ENCODE peak calls at places on chromosomes 2 and 18, in six cellular contexts. One of them, this sample, is unnamed.

GRCh38 chr2:8638327-8638726 is 43.5 kb upstream of the ID2 start:
- DNase-seq in Calu3: no peak
- DNase-seq in brain microvascular endothelial cell: no peak
- DNase-seq in heart right ventricle: no peak
- DNase-seq in adrenal gland: no peak
- DNase-seq in fibroblast of the aortic adventitia: no peak
- DNase-seq in this sample: no peak

GRCh38 chr2:123518387-123518786 is 506.7 kb upstream of the CNTNAP5 start:
- DNase-seq in fibroblast of the aortic adventitia: peak; percentile 23
- DNase-seq in heart right ventricle: no peak
- DNase-seq in adrenal gland: no peak
- DNase-seq in Calu3: no peak
- DNase-seq in brain microvascular endothelial cell: no peak
- DNase-seq in this sample: no peak

GRCh38 chr2:238999290-238999741 is 151.4 kb downstream of the TWIST2 start:
- DNase-seq in Calu3: peak; percentile 14
- DNase-seq in adrenal gland: no peak
- DNase-seq in fibroblast of the aortic adventitia: no peak
- DNase-seq in heart right ventricle: no peak
- DNase-seq in brain microvascular endothelial cell: no peak
- DNase-seq in this sample: no peak

GRCh38 chr2:209577376-209578357 is 153.8 kb downstream of the MAP2 start:
- DNase-seq in Calu3: peak; percentile 20
- DNase-seq in heart right ventricle: no peak
- DNase-seq in brain microvascular endothelial cell: no peak
- DNase-seq in adrenal gland: no peak
- DNase-seq in fibroblast of the aortic adventitia: peak; percentile 55
- DNase-seq in this sample: no peak

GRCh38 chr2:20225294-20226151 is 593 bp upstream of the SDC1 start:
- DNase-seq in heart right ventricle: no peak
- DNase-seq in adrenal gland: peak; percentile 60
- DNase-seq in brain microvascular endothelial cell: no peak
- DNase-seq in Calu3: peak; percentile 85
- DNase-seq in fibroblast of the aortic adventitia: peak; percentile 35
- DNase-seq in this sample: no peak

GRCh38 chr2:212845941-212846340 is 305.5 kb downstream of the IKZF2 start:
- DNase-seq in heart right ventricle: no peak
- DNase-seq in brain microvascular endothelial cell: peak; percentile 51
- DNase-seq in fibroblast of the aortic adventitia: peak; percentile 37
- DNase-seq in adrenal gland: no peak
- DNase-seq in Calu3: no peak
- DNase-seq in this sample: no peak

GRCh38 chr2:195891081-195891480 is 177.6 kb downstream of the DNAH7 start:
- DNase-seq in fibroblast of the aortic adventitia: no peak
- DNase-seq in Calu3: no peak
- DNase-seq in brain microvascular endothelial cell: no peak
- DNase-seq in adrenal gland: no peak
- DNase-seq in heart right ventricle: no peak
- DNase-seq in this sample: no peak

GRCh38 chr2:179837408-179837807 is 24.0 kb downstream of the ZNF385B start:
- DNase-seq in brain microvascular endothelial cell: peak; percentile 72
- DNase-seq in fibroblast of the aortic adventitia: peak; percentile 52
- DNase-seq in adrenal gland: peak; percentile 36
- DNase-seq in heart right ventricle: no peak
- DNase-seq in Calu3: no peak
- DNase-seq in this sample: peak; percentile 10

GRCh38 chr2:182228741-182229140 is 198.1 kb downstream of the PDE1A start:
- DNase-seq in brain microvascular endothelial cell: no peak
- DNase-seq in fibroblast of the aortic adventitia: peak; percentile 41
- DNase-seq in heart right ventricle: no peak
- DNase-seq in adrenal gland: no peak
- DNase-seq in Calu3: no peak
- DNase-seq in this sample: no peak

GRCh38 chr2:129277611-129278010 is 701.9 kb upstream of the RAB6C start:
- DNase-seq in Calu3: no peak
- DNase-seq in adrenal gland: no peak
- DNase-seq in fibroblast of the aortic adventitia: no peak
- DNase-seq in heart right ventricle: no peak
- DNase-seq in brain microvascular endothelial cell: no peak
- DNase-seq in this sample: no peak

GRCh38 chr2:40625849-40626248 is 174.0 kb upstream of the SLC8A1 start:
- DNase-seq in adrenal gland: no peak
- DNase-seq in brain microvascular endothelial cell: peak; percentile 52
- DNase-seq in fibroblast of the aortic adventitia: peak; percentile 75
- DNase-seq in heart right ventricle: no peak
- DNase-seq in Calu3: no peak
- DNase-seq in this sample: peak; percentile 16

GRCh38 chr2:74401891-74402290 is 19.5 kb downstream of the C2orf81 start:
- DNase-seq in brain microvascular endothelial cell: no peak
- DNase-seq in heart right ventricle: no peak
- DNase-seq in fibroblast of the aortic adventitia: no peak
- DNase-seq in adrenal gland: no peak
- DNase-seq in Calu3: no peak
- DNase-seq in this sample: no peak

GRCh38 chr18:6773777-6774176 is 44.3 kb downstream of the ARHGAP28 start:
- DNase-seq in fibroblast of the aortic adventitia: no peak
- DNase-seq in adrenal gland: no peak
- DNase-seq in heart right ventricle: no peak
- DNase-seq in Calu3: no peak
- DNase-seq in brain microvascular endothelial cell: no peak
- DNase-seq in this sample: no peak

GRCh38 chr2:38255211-38255610 is 121.9 kb downstream of the ATL2 start:
- DNase-seq in Calu3: no peak
- DNase-seq in fibroblast of the aortic adventitia: no peak
- DNase-seq in brain microvascular endothelial cell: no peak
- DNase-seq in adrenal gland: no peak
- DNase-seq in heart right ventricle: no peak
- DNase-seq in this sample: no peak

GRCh38 chr2:44301111-44301510 is 25.8 kb downstream of the SLC3A1 start:
- DNase-seq in brain microvascular endothelial cell: no peak
- DNase-seq in heart right ventricle: no peak
- DNase-seq in adrenal gland: no peak
- DNase-seq in Calu3: no peak
- DNase-seq in fibroblast of the aortic adventitia: no peak
- DNase-seq in this sample: no peak

GRCh38 chr2:1561793-1562521 is 148.7 kb downstream of the TPO start:
- DNase-seq in heart right ventricle: peak; percentile 47
- DNase-seq in adrenal gland: no peak
- DNase-seq in brain microvascular endothelial cell: no peak
- DNase-seq in fibroblast of the aortic adventitia: peak; percentile 27
- DNase-seq in Calu3: no peak
- DNase-seq in this sample: no peak

GRCh38 chr18:50649821-50650220 is 89.9 kb downstream of the MAPK4 start:
- DNase-seq in brain microvascular endothelial cell: peak; percentile 56
- DNase-seq in heart right ventricle: peak; percentile 75
- DNase-seq in fibroblast of the aortic adventitia: peak; percentile 60
- DNase-seq in Calu3: no peak
- DNase-seq in adrenal gland: peak; percentile 46
- DNase-seq in this sample: no peak

GRCh38 chr2:19569300-19569791 is 210.9 kb upstream of the OSR1 start:
- DNase-seq in heart right ventricle: no peak
- DNase-seq in fibroblast of the aortic adventitia: peak; percentile 27
- DNase-seq in brain microvascular endothelial cell: peak; percentile 29
- DNase-seq in adrenal gland: no peak
- DNase-seq in Calu3: no peak
- DNase-seq in this sample: no peak

GRCh38 chr2:214519258-214519818 is 108.5 kb downstream of the VWC2L start:
- DNase-seq in Calu3: no peak
- DNase-seq in heart right ventricle: no peak
- DNase-seq in fibroblast of the aortic adventitia: no peak
- DNase-seq in adrenal gland: no peak
- DNase-seq in brain microvascular endothelial cell: no peak
- DNase-seq in this sample: no peak

GRCh38 chr2:216871333-216871934 is 11.6 kb upstream of the TNP1 start:
- DNase-seq in adrenal gland: no peak
- DNase-seq in heart right ventricle: no peak
- DNase-seq in brain microvascular endothelial cell: no peak
- DNase-seq in Calu3: no peak
- DNase-seq in fibroblast of the aortic adventitia: no peak
- DNase-seq in this sample: no peak

GRCh38 chr18:26677957-26678356 is 129.6 kb upstream of the KCTD1 start:
- DNase-seq in adrenal gland: no peak
- DNase-seq in heart right ventricle: no peak
- DNase-seq in fibroblast of the aortic adventitia: no peak
- DNase-seq in brain microvascular endothelial cell: no peak
- DNase-seq in Calu3: no peak
- DNase-seq in this sample: no peak

GRCh38 chr18:60020107-60020925 is 120.5 kb downstream of the PMAIP1 start:
- DNase-seq in brain microvascular endothelial cell: peak; percentile 24
- DNase-seq in fibroblast of the aortic adventitia: no peak
- DNase-seq in Calu3: no peak
- DNase-seq in adrenal gland: no peak
- DNase-seq in heart right ventricle: no peak
- DNase-seq in this sample: no peak

DNA sequence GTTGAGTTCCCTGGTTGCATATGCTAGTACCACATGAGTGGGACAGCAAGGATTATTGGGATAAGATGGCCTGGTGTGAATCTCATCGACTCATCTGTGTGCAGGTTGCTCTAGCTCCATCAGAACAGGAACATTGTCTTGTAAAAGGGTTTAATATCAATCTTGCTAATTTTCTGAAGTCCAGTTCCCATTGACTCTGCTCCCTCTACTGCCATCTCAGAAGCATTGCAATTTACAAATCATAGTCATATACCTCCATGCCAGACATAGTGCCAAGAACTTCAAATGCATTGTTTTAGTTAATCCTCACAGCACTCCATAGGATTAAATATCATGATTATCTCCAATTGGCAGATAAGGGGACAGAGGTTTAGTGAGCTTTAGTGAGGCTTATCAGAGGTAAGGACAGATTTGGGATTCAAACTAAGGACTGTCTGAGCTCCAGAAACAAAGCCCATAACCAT is 4.8 kb upstream of the STAT4 start:
- DNase-seq in brain microvascular endothelial cell: no peak
- DNase-seq in heart right ventricle: no peak
- DNase-seq in adrenal gland: no peak
- DNase-seq in Calu3: no peak
- DNase-seq in fibroblast of the aortic adventitia: peak; percentile 78
- DNase-seq in this sample: peak; percentile 47
- TF ChIP-seq CTCF in brain microvascular endothelial cell: peak; percentile 73
- TF ChIP-seq CTCF in heart right ventricle: peak; percentile 43
- TF ChIP-seq CTCF in adrenal gland: no peak
- TF ChIP-seq CTCF in Calu3: peak; percentile 36
- TF ChIP-seq CTCF in fibroblast of the aortic adventitia: peak; percentile 78
- TF ChIP-seq CTCF in this sample: peak; percentile 78

DNA sequence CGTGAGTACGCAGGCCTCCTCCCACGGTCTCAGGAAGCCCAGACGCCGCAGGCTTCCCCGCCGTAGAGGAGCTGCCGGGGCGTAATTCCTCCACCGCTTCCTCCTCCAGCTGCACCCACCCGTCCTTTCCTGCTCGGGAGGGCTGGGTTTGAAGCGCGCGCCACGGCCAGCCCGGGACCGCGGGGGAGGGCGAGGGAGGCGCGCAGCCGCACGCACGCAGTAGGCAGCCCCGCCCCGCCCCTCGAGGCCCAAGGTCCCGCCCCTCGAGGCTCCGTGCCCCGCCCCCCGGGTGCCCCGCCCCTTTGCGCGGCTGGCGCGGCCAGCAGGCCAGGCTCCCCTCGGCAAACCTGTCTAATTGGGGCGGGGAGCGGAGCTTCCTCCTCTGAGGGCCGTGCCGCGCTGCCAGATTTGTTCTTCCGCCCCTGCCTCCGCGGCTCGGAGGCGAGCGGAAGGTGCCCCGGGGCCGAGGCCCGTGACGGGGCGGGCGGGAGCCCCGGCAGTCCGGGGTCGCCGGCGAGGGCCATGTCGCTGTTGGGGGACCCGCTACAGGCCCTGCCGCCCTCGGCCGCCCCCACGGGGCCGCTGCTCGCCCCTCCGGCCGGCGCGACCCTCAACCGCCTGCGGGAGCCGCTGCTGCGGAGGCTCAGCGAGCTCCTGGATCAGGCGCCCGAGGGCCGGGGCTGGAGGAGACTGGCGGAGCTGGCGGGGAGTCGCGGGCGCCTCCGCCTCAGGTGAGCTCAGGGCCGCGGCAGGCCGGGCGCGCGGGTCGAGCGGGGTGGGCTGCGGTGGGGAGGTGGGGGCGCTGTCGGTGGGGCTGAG is at the start of gene MALT1:
- DNase-seq in Calu3: peak; percentile 98
- DNase-seq in adrenal gland: peak; percentile 96
- DNase-seq in heart right ventricle: peak; percentile 92
- DNase-seq in fibroblast of the aortic adventitia: peak; percentile 83
- DNase-seq in brain microvascular endothelial cell: peak; percentile 83
- DNase-seq in this sample: peak; percentile 76
- TF ChIP-seq CTCF in Calu3: no peak
- TF ChIP-seq CTCF in adrenal gland: no peak
- TF ChIP-seq CTCF in heart right ventricle: peak; percentile 12
- TF ChIP-seq CTCF in fibroblast of the aortic adventitia: no peak
- TF ChIP-seq CTCF in brain microvascular endothelial cell: no peak
- TF ChIP-seq CTCF in this sample: no peak

GRCh38 chr2:150876201-150877085 is 385.2 kb downstream of the RBM43 start:
- DNase-seq in fibroblast of the aortic adventitia: no peak
- DNase-seq in heart right ventricle: no peak
- DNase-seq in Calu3: no peak
- DNase-seq in adrenal gland: no peak
- DNase-seq in brain microvascular endothelial cell: no peak
- DNase-seq in this sample: no peak

GRCh38 chr2:150878347-150878746 is 383.3 kb downstream of the RBM43 start:
- DNase-seq in adrenal gland: peak; percentile 20
- DNase-seq in heart right ventricle: no peak
- DNase-seq in brain microvascular endothelial cell: peak; percentile 38
- DNase-seq in fibroblast of the aortic adventitia: peak; percentile 39
- DNase-seq in Calu3: peak; percentile 20
- DNase-seq in this sample: no peak

DNA sequence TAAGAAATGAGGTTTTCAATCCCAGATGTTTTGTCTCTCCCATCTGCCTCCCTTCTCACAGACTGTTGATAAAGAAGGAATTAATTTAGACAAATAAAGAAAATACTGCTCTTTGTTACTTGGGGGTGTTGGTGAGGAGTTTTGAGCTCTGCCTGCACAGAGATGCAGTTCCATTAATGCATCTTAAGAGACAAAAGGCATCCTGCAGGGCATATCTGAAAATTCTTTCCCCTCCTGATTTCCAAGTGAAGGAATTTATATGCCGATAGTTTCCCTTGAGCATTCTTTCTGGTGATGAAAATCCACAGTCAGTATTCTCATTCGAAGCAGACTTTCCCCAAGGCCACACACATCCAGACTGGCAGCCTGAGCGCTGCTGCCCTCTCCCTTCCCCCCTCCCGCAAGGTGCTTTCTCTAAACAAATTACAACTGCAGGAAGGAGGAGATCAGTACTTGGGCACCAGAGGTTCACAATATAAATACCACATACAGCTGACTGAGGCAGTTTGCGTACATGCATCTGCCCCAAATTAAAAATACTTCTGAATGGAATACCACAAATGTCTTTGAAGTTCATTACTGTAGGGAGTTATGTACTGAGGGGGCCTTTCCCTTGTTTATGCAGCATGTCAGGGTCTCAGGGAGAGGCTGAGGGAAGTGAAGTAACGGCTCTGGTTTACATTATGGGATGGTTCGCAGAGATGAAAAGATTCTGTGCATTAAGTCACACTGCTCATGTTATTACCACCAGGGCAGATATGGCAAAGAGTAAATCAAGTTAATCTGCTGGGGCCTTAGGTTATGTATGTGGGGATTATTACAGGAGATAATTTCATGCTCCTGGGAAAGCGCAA is 385.7 kb upstream of the RND3 start:
- DNase-seq in brain microvascular endothelial cell: no peak
- DNase-seq in adrenal gland: peak; percentile 26
- DNase-seq in fibroblast of the aortic adventitia: no peak
- DNase-seq in heart right ventricle: no peak
- DNase-seq in Calu3: no peak
- DNase-seq in this sample: no peak
- TF ChIP-seq CTCF in brain microvascular endothelial cell: peak; percentile 11
- TF ChIP-seq CTCF in adrenal gland: no peak
- TF ChIP-seq CTCF in fibroblast of the aortic adventitia: no peak
- TF ChIP-seq CTCF in heart right ventricle: no peak
- TF ChIP-seq CTCF in Calu3: no peak
- TF ChIP-seq CTCF in this sample: peak; percentile 19

GRCh38 chr18:74896390-74896991 is 298.8 kb downstream of the ZNF407 start:
- DNase-seq in Calu3: peak; percentile 71
- DNase-seq in fibroblast of the aortic adventitia: peak; percentile 3
- DNase-seq in brain microvascular endothelial cell: no peak
- DNase-seq in adrenal gland: peak; percentile 23
- DNase-seq in heart right ventricle: peak; percentile 12
- DNase-seq in this sample: no peak
- TF ChIP-seq CTCF in Calu3: peak; percentile 67
- TF ChIP-seq CTCF in fibroblast of the aortic adventitia: peak; percentile 27
- TF ChIP-seq CTCF in brain microvascular endothelial cell: peak; percentile 48
- TF ChIP-seq CTCF in adrenal gland: no peak
- TF ChIP-seq CTCF in heart right ventricle: peak; percentile 58
- TF ChIP-seq CTCF in this sample: no peak